ENCODE peak calls at places on chromosomes 7 and 10, in eight cellular contexts. One of them, this sample, is unnamed.

GRCh38 chr10:61992683-61993629 is 91.5 kb downstream of the ARID5B start:
- DNase-seq in SK-N-SH: peak; percentile 23
- DNase-seq in MM.1S: no peak
- DNase-seq in PC-9: no peak
- DNase-seq in GM23248: peak; percentile 93
- DNase-seq in OCI-LY7: peak; percentile 67
- DNase-seq in GM23338: no peak
- DNase-seq in PC-3: peak; percentile 50
- DNase-seq in this sample: peak; percentile 58

GRCh38 chr10:42544945-42545344 is 93.4 kb downstream of the ZNF33B start:
- DNase-seq in SK-N-SH: no peak
- DNase-seq in MM.1S: no peak
- DNase-seq in PC-9: no peak
- DNase-seq in GM23248: peak; percentile 5
- DNase-seq in OCI-LY7: no peak
- DNase-seq in GM23338: no peak
- DNase-seq in PC-3: no peak
- DNase-seq in this sample: no peak

GRCh38 chr10:84336406-84336805 is 8.0 kb downstream of the CCSER2 start:
- DNase-seq in SK-N-SH: no peak
- DNase-seq in MM.1S: no peak
- DNase-seq in PC-9: peak; percentile 69
- DNase-seq in GM23248: no peak
- DNase-seq in OCI-LY7: no peak
- DNase-seq in GM23338: peak; percentile 31
- DNase-seq in PC-3: no peak
- DNase-seq in this sample: no peak

GRCh38 chr7:98998821-98999725 is 120.7 kb downstream of the TRRAP start:
- DNase-seq in SK-N-SH: no peak
- DNase-seq in MM.1S: no peak
- DNase-seq in PC-9: no peak
- DNase-seq in GM23248: no peak
- DNase-seq in OCI-LY7: no peak
- DNase-seq in GM23338: no peak
- DNase-seq in PC-3: no peak
- DNase-seq in this sample: no peak

GRCh38 chr10:114925675-114926204 is 12.3 kb upstream of the TRUB1 start:
- DNase-seq in SK-N-SH: no peak
- DNase-seq in MM.1S: no peak
- DNase-seq in PC-9: peak; percentile 36
- DNase-seq in GM23248: peak; percentile 66
- DNase-seq in OCI-LY7: no peak
- DNase-seq in GM23338: no peak
- DNase-seq in PC-3: peak; percentile 43
- DNase-seq in this sample: peak; percentile 23

GRCh38 chr7:147412782-147413186 is 1177.8 kb upstream of the C7orf33 start:
- DNase-seq in SK-N-SH: no peak
- DNase-seq in MM.1S: no peak
- DNase-seq in PC-9: no peak
- DNase-seq in GM23248: peak; percentile 65
- DNase-seq in OCI-LY7: no peak
- DNase-seq in GM23338: no peak
- DNase-seq in PC-3: peak; percentile 89
- DNase-seq in this sample: no peak

GRCh38 chr10:89391882-89392756 is at the start of gene IFIT1:
- DNase-seq in SK-N-SH: peak; percentile 55
- DNase-seq in MM.1S: peak; percentile 96
- DNase-seq in PC-9: peak; percentile 60
- DNase-seq in GM23248: peak; percentile 91
- DNase-seq in OCI-LY7: no peak
- DNase-seq in GM23338: peak; percentile 81
- DNase-seq in PC-3: peak; percentile 75
- DNase-seq in this sample: peak; percentile 79

GRCh38 chr10:124117879-124118278 is 24.5 kb upstream of the CHST15 start:
- DNase-seq in SK-N-SH: no peak
- DNase-seq in MM.1S: no peak
- DNase-seq in PC-9: no peak
- DNase-seq in GM23248: peak; percentile 20
- DNase-seq in OCI-LY7: no peak
- DNase-seq in GM23338: no peak
- DNase-seq in PC-3: no peak
- DNase-seq in this sample: no peak

GRCh38 chr7:112753298-112753697 is 36.9 kb downstream of the TMEM168 start:
- DNase-seq in SK-N-SH: no peak
- DNase-seq in MM.1S: no peak
- DNase-seq in PC-9: no peak
- DNase-seq in GM23248: no peak
- DNase-seq in OCI-LY7: no peak
- DNase-seq in GM23338: no peak
- DNase-seq in PC-3: no peak
- DNase-seq in this sample: no peak

GRCh38 chr7:108114117-108114841 is 15.9 kb downstream of the LAMB4 start:
- DNase-seq in SK-N-SH: no peak
- DNase-seq in MM.1S: peak; percentile 54
- DNase-seq in PC-9: no peak
- DNase-seq in GM23248: no peak
- DNase-seq in OCI-LY7: peak; percentile 24
- DNase-seq in GM23338: peak; percentile 81
- DNase-seq in PC-3: peak; percentile 53
- DNase-seq in this sample: peak; percentile 26

GRCh38 chr10:14758994-14759664 is 15.6 kb downstream of the FAM107B start:
- DNase-seq in SK-N-SH: peak; percentile 27
- DNase-seq in MM.1S: no peak
- DNase-seq in PC-9: no peak
- DNase-seq in GM23248: no peak
- DNase-seq in OCI-LY7: peak; percentile 59
- DNase-seq in GM23338: no peak
- DNase-seq in PC-3: peak; percentile 7
- DNase-seq in this sample: no peak

GRCh38 chr10:111118758-111119157 is 41.9 kb downstream of the ADRA2A start:
- DNase-seq in SK-N-SH: no peak
- DNase-seq in MM.1S: no peak
- DNase-seq in PC-9: no peak
- DNase-seq in GM23248: no peak
- DNase-seq in OCI-LY7: no peak
- DNase-seq in GM23338: no peak
- DNase-seq in PC-3: no peak
- DNase-seq in this sample: no peak

GRCh38 chr7:46485481-46486065 is 564.5 kb upstream of the IGFBP3 start:
- DNase-seq in SK-N-SH: no peak
- DNase-seq in MM.1S: no peak
- DNase-seq in PC-9: peak; percentile 66
- DNase-seq in GM23248: peak; percentile 60
- DNase-seq in OCI-LY7: no peak
- DNase-seq in GM23338: no peak
- DNase-seq in PC-3: peak; percentile 87
- DNase-seq in this sample: no peak

GRCh38 chr7:100019908-100020307 is 4.5 kb downstream of the ZKSCAN1 start:
- DNase-seq in SK-N-SH: no peak
- DNase-seq in MM.1S: no peak
- DNase-seq in PC-9: no peak
- DNase-seq in GM23248: no peak
- DNase-seq in OCI-LY7: no peak
- DNase-seq in GM23338: no peak
- DNase-seq in PC-3: no peak
- DNase-seq in this sample: no peak

GRCh38 chr10:86292462-86293322 is 73.9 kb downstream of the GRID1 start:
- DNase-seq in SK-N-SH: peak; percentile 74
- DNase-seq in MM.1S: no peak
- DNase-seq in PC-9: no peak
- DNase-seq in GM23248: no peak
- DNase-seq in OCI-LY7: no peak
- DNase-seq in GM23338: no peak
- DNase-seq in PC-3: no peak
- DNase-seq in this sample: no peak

GRCh38 chr10:101889256-101890210 is 45.9 kb upstream of the KCNIP2 start:
- DNase-seq in SK-N-SH: peak; percentile 66
- DNase-seq in MM.1S: peak; percentile 78
- DNase-seq in PC-9: peak; percentile 43
- DNase-seq in GM23248: peak; percentile 83
- DNase-seq in OCI-LY7: peak; percentile 79
- DNase-seq in GM23338: peak; percentile 94
- DNase-seq in PC-3: peak; percentile 76
- DNase-seq in this sample: peak; percentile 85

GRCh38 chr7:28081016-28081415 is 99.6 kb downstream of the JAZF1 start:
- DNase-seq in SK-N-SH: peak; percentile 31
- DNase-seq in MM.1S: no peak
- DNase-seq in PC-9: no peak
- DNase-seq in GM23248: no peak
- DNase-seq in OCI-LY7: no peak
- DNase-seq in GM23338: peak; percentile 29
- DNase-seq in PC-3: no peak
- DNase-seq in this sample: no peak

GRCh38 chr7:3953946-3954345 is 652.9 kb downstream of the SDK1 start:
- DNase-seq in SK-N-SH: no peak
- DNase-seq in MM.1S: no peak
- DNase-seq in PC-9: no peak
- DNase-seq in GM23248: no peak
- DNase-seq in OCI-LY7: no peak
- DNase-seq in GM23338: no peak
- DNase-seq in PC-3: no peak
- DNase-seq in this sample: no peak

GRCh38 chr7:131898418-131898817 is 342.0 kb upstream of the PODXL start:
- DNase-seq in SK-N-SH: no peak
- DNase-seq in MM.1S: no peak
- DNase-seq in PC-9: no peak
- DNase-seq in GM23248: peak; percentile 66
- DNase-seq in OCI-LY7: no peak
- DNase-seq in GM23338: no peak
- DNase-seq in PC-3: peak; percentile 15
- DNase-seq in this sample: no peak

GRCh38 chr7:131897790-131898165 is 341.4 kb upstream of the PODXL start:
- DNase-seq in SK-N-SH: no peak
- DNase-seq in MM.1S: no peak
- DNase-seq in PC-9: no peak
- DNase-seq in GM23248: no peak
- DNase-seq in OCI-LY7: no peak
- DNase-seq in GM23338: no peak
- DNase-seq in PC-3: no peak
- DNase-seq in this sample: no peak

GRCh38 chr7:131895541-131896173 is 339.2 kb upstream of the PODXL start:
- DNase-seq in SK-N-SH: no peak
- DNase-seq in MM.1S: no peak
- DNase-seq in PC-9: no peak
- DNase-seq in GM23248: peak; percentile 98
- DNase-seq in OCI-LY7: no peak
- DNase-seq in GM23338: peak; percentile 20
- DNase-seq in PC-3: peak; percentile 95
- DNase-seq in this sample: peak; percentile 48

GRCh38 chr7:131897016-131897789 is 340.8 kb upstream of the PODXL start:
- DNase-seq in SK-N-SH: peak; percentile 16
- DNase-seq in MM.1S: no peak
- DNase-seq in PC-9: no peak
- DNase-seq in GM23248: peak; percentile 87
- DNase-seq in OCI-LY7: no peak
- DNase-seq in GM23338: peak; percentile 42
- DNase-seq in PC-3: peak; percentile 62
- DNase-seq in this sample: no peak

DNA sequence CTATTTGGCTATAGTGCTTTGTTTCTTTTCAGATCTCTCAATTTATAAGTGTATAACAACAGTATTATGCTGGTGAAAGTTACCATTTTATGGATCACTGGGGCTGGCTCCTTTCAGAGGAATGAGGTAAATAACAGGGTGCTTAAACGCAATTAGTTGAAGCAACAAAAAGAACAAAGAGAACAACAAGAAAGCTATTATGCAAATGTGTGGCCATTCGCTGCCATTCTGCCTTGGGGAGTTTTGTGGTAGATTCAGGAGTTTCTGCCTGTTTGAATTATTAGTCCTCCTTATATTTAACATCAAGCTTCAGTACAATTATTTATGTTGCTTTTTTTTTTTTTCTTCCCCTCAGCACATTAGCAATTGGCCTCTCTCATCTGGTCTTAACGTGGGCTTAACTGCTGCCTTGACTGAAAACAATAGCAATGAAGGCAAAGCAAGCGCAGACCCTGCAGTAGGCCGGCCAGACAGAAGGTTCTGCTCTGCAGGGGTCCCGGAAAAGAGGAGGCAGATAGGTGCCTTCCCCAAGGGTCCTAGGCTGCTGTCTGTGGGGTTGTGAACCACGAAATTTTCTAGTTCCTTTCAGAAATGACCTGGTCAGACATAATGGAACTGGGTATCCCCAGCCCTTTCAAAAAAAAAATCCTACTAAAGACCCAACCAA is 339.9 kb upstream of the PODXL start:
- DNase-seq in SK-N-SH: no peak
- DNase-seq in MM.1S: no peak
- DNase-seq in PC-9: no peak
- DNase-seq in GM23248: no peak
- DNase-seq in OCI-LY7: no peak
- DNase-seq in GM23338: peak; percentile 50
- DNase-seq in PC-3: no peak
- DNase-seq in this sample: no peak
- H3K9me2 ChIP-seq in SK-N-SH: no peaks in the 10 kb centered on the region
- H3K9me2 ChIP-seq in MM.1S: no peaks in the 10 kb centered on the region
- H3K9me2 ChIP-seq in PC-9: no peaks in the 10 kb centered on the region
- H3K9me2 ChIP-seq in GM23248: no peaks in the 10 kb centered on the region
- H3K9me2 ChIP-seq in OCI-LY7: no peaks in the 10 kb centered on the region
- H3K9me2 ChIP-seq in GM23338: peaks cover 47% of the 10 kb centered on the region
- H3K9me2 ChIP-seq in PC-3: no peaks in the 10 kb centered on the region
- H3K9me2 ChIP-seq in this sample: no peaks in the 10 kb centered on the region

DNA sequence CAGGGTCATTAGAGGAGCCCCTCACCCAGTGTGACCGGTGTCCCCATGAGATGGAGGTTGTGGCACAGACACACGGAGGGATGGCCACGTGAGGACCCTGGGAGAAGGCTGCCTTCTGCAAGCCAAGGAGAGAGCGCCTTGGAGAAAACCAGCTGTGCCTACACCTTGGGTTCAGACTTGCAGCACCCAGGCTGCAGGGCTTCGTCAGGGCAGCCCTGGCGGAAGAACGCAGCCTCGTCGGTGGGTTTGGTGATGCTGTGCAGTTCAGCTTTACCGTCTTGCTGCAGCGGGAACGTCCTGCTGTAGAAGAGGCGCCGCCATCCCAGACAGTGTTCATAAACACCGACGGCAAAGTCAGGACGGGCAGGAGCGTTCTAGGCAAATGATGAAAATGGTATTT is 89.3 kb downstream of the MGMT start:
- DNase-seq in SK-N-SH: no peak
- DNase-seq in MM.1S: no peak
- DNase-seq in PC-9: no peak
- DNase-seq in GM23248: no peak
- DNase-seq in OCI-LY7: no peak
- DNase-seq in GM23338: no peak
- DNase-seq in PC-3: no peak
- DNase-seq in this sample: no peak
- H3K9me2 ChIP-seq in SK-N-SH: no peaks in the 10 kb centered on the region
- H3K9me2 ChIP-seq in MM.1S: no peaks in the 10 kb centered on the region
- H3K9me2 ChIP-seq in PC-9: no peaks in the 10 kb centered on the region
- H3K9me2 ChIP-seq in GM23248: no peaks in the 10 kb centered on the region
- H3K9me2 ChIP-seq in OCI-LY7: no peaks in the 10 kb centered on the region
- H3K9me2 ChIP-seq in GM23338: no peaks in the 10 kb centered on the region
- H3K9me2 ChIP-seq in PC-3: no peaks in the 10 kb centered on the region
- H3K9me2 ChIP-seq in this sample: no peaks in the 10 kb centered on the region

GRCh38 chr10:58209669-58210068 is 58.0 kb downstream of the IPMK start:
- DNase-seq in SK-N-SH: no peak
- DNase-seq in MM.1S: no peak
- DNase-seq in PC-9: no peak
- DNase-seq in GM23248: no peak
- DNase-seq in OCI-LY7: no peak
- DNase-seq in GM23338: no peak
- DNase-seq in PC-3: no peak
- DNase-seq in this sample: no peak
- H3K9me2 ChIP-seq in SK-N-SH: no peaks in the 10 kb centered on the region
- H3K9me2 ChIP-seq in MM.1S: no peaks in the 10 kb centered on the region
- H3K9me2 ChIP-seq in PC-9: no peaks in the 10 kb centered on the region
- H3K9me2 ChIP-seq in GM23248: no peaks in the 10 kb centered on the region
- H3K9me2 ChIP-seq in OCI-LY7: no peaks in the 10 kb centered on the region
- H3K9me2 ChIP-seq in GM23338: no peaks in the 10 kb centered on the region
- H3K9me2 ChIP-seq in PC-3: no peaks in the 10 kb centered on the region
- H3K9me2 ChIP-seq in this sample: no peaks in the 10 kb centered on the region

GRCh38 chr7:106765727-106766355 is 99.2 kb upstream of the PIK3CG start:
- DNase-seq in SK-N-SH: no peak
- DNase-seq in MM.1S: no peak
- DNase-seq in PC-9: no peak
- DNase-seq in GM23248: no peak
- DNase-seq in OCI-LY7: no peak
- DNase-seq in GM23338: no peak
- DNase-seq in PC-3: no peak
- DNase-seq in this sample: no peak
- H3K9me2 ChIP-seq in SK-N-SH: no peaks in the 10 kb centered on the region
- H3K9me2 ChIP-seq in MM.1S: no peaks in the 10 kb centered on the region
- H3K9me2 ChIP-seq in PC-9: no peaks in the 10 kb centered on the region
- H3K9me2 ChIP-seq in GM23248: no peaks in the 10 kb centered on the region
- H3K9me2 ChIP-seq in OCI-LY7: no peaks in the 10 kb centered on the region
- H3K9me2 ChIP-seq in GM23338: no peaks in the 10 kb centered on the region
- H3K9me2 ChIP-seq in PC-3: no peaks in the 10 kb centered on the region
- H3K9me2 ChIP-seq in this sample: no peaks in the 10 kb centered on the region

This sample was measured in hepatocyte.